ENCODE peak calls at places on chromosomes 1 and 21, in five cellular contexts. J is choroid plexus epithelial cell, R is GM23338, T is body of pancreas, K is lower lobe of right lung. U is an unnamed sample.

GRCh38 chr1:200625381-200625824 is 4.9 kb upstream of the KIF14 start:
- DNase-seq in J (peak), K (no peak), R (no peak), T (no peak), U (no peak)

GRCh38 chr1:14320518-14320917 is 278.0 kb upstream of the KAZN start:
- DNase-seq in K (no peak), T (no peak), R (no peak), J (peak), U (no peak)

GRCh38 chr1:109356959-109357358 is 40.8 kb downstream of the SORT1 start:
- DNase-seq in K (no peak), J (no peak), R (no peak), T (no peak), U (no peak)

GRCh38 chr1:168932539-168932938 is 174.0 kb upstream of the ATP1B1 start:
- DNase-seq in K (no peak), R (no peak), J (peak), T (no peak), U (no peak)

GRCh38 chr1:204650911-204651570 is 34.5 kb downstream of the LRRN2 start:
- DNase-seq in K (no peak), J (no peak), T (no peak), R (no peak), U (no peak)

GRCh38 chr1:2384941-2385481 is 6.3 kb downstream of the MORN1 start:
- DNase-seq in T (no peak), R (peak), J (no peak), K (peak), U (peak)

GRCh38 chr1:32775640-32776337 is 41.4 kb downstream of the YARS1 start:
- DNase-seq in T (no peak), R (no peak), K (no peak), J (peak), U (no peak)

GRCh38 chr1:2194898-2195673 is 514 bp upstream of the FAAP20 start:
- DNase-seq in R (peak), J (peak), T (peak), K (peak), U (peak)

GRCh38 chr1:30317921-30318320 is 405.5 kb downstream of the MATN1 start:
- DNase-seq in T (no peak), R (no peak), J (no peak), K (no peak), U (no peak)

GRCh38 chr1:70762386-70762785 is 285.2 kb downstream of the PTGER3 start:
- DNase-seq in J (no peak), T (no peak), R (no peak), K (no peak), U (no peak)

GRCh38 chr21:45987121-45987711 is 5.6 kb downstream of the COL6A1 start:
- DNase-seq in K (no peak), J (no peak), R (no peak), T (peak), U (no peak)

GRCh38 chr1:184340984-184341383 is 45.8 kb upstream of the C1orf21 start:
- DNase-seq in R (peak), T (no peak), K (no peak), J (peak), U (no peak)

GRCh38 chr1:19739628-19740027 is 60.1 kb downstream of the TMCO4 start:
- DNase-seq in R (no peak), J (no peak), K (no peak), T (no peak), U (no peak)

GRCh38 chr1:33176362-33176850 is 5.4 kb downstream of the TRIM62 start:
- DNase-seq in T (no peak), J (peak), K (no peak), R (no peak), U (no peak)

GRCh38 chr1:205451202-205451601 is 4.6 kb downstream of the BLACAT1 start:
- DNase-seq in J (no peak), T (no peak), R (peak), K (no peak), U (no peak)

GRCh38 chr1:17553970-17554369 is 14.5 kb downstream of the ARHGEF10L start:
- DNase-seq in J (peak), T (no peak), R (no peak), K (no peak), U (no peak)

GRCh38 chr1:25927541-25928265 is 21.5 kb upstream of the STMN1 start:
- DNase-seq in T (peak), K (no peak), J (no peak), R (peak), U (no peak)

GRCh38 chr1:118304722-118305344 is 119.8 kb upstream of the SPAG17 start:
- DNase-seq in K (no peak), T (no peak), J (peak), R (peak), U (no peak)

GRCh38 chr1:208207388-208208131 is 36.6 kb downstream of the PLXNA2 start:
- DNase-seq in K (peak), T (peak), R (peak), J (peak), U (no peak)

GRCh38 chr1:91885716-91886506 is at the start of gene TGFBR3:
- DNase-seq in R (peak), T (peak), K (peak), J (peak), U (peak)

GRCh38 chr1:73898540-73898939 is 299.4 kb downstream of the LRRIQ3 start:
- DNase-seq in K (no peak), J (no peak), R (no peak), T (no peak), U (no peak)

GRCh38 chr21:36479415-36480402 is at the start of gene CLDN14:
- DNase-seq in R (no peak), T (peak), K (no peak), J (peak), U (no peak)

GRCh38 chr1:1236176-1236763 is 4.2 kb downstream of the B3GALT6 start:
- DNase-seq in R (no peak), K (no peak), J (no peak), T (no peak), U (no peak)

GRCh38 chr1:167273027-167273800 is 52.5 kb downstream of the POU2F1 start:
- DNase-seq in K (no peak), R (no peak), T (no peak), J (peak), U (no peak)

GRCh38 chr1:227946624-227947424 is 908 bp downstream of the WNT9A start:
- DNase-seq in T (peak), R (peak), K (peak), J (peak), U (no peak)

GRCh38 chr1:23140940-23141596 is 27.6 kb downstream of the LUZP1 start:
- DNase-seq in J (no peak), T (no peak), R (no peak), K (no peak), U (no peak)

GRCh38 chr1:29200905-29201594 is 19.4 kb upstream of the SRSF4 start:
- DNase-seq in K (no peak), R (no peak), T (no peak), J (no peak), U (no peak)

GRCh38 chr1:3684031-3684430 is 31.7 kb downstream of the TP73 start:
- DNase-seq in T (no peak), K (no peak), R (peak), J (peak), U (no peak)

GRCh38 chr1:34825455-34826081 is 32.8 kb downstream of the GJA4 start:
- DNase-seq in T (peak), K (peak), R (no peak), J (no peak), U (no peak)

GRCh38 chr1:168755800-168756418 is 26.9 kb upstream of the DPT start:
- DNase-seq in J (no peak), R (no peak), K (no peak), T (no peak), U (no peak)

GRCh38 chr1:153803479-153804056 is 28.4 kb downstream of the SLC27A3 start:
- DNase-seq in T (no peak), K (no peak), R (no peak), J (no peak), U (no peak)

DNA sequence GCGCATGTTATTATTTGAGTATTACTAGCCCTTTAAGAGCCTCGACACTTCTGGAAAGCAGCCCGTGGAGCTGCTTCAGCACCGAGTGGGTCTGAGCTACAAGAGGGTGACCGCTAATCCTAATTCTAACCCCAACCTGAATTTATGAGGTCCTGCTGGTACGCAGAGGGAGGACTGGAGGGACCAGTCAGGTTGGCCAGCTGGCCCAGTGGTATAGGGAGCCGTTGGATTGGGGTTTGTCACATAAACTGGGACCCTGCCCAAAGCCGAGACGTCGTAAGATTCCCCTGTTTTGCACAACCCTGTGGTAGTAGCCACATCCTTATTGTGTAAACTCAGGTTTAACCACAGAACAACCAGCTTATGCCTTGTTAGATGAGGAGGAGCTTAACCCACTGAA is 60.8 kb upstream of the F3 start:
- DNase-seq in T (no peak), K (peak), J (peak), R (no peak), U (no peak)
- H3K4me3 ChIP-seq in T (no peak), K (peak), J (peak), R (no peak), U (no peak)

DNA sequence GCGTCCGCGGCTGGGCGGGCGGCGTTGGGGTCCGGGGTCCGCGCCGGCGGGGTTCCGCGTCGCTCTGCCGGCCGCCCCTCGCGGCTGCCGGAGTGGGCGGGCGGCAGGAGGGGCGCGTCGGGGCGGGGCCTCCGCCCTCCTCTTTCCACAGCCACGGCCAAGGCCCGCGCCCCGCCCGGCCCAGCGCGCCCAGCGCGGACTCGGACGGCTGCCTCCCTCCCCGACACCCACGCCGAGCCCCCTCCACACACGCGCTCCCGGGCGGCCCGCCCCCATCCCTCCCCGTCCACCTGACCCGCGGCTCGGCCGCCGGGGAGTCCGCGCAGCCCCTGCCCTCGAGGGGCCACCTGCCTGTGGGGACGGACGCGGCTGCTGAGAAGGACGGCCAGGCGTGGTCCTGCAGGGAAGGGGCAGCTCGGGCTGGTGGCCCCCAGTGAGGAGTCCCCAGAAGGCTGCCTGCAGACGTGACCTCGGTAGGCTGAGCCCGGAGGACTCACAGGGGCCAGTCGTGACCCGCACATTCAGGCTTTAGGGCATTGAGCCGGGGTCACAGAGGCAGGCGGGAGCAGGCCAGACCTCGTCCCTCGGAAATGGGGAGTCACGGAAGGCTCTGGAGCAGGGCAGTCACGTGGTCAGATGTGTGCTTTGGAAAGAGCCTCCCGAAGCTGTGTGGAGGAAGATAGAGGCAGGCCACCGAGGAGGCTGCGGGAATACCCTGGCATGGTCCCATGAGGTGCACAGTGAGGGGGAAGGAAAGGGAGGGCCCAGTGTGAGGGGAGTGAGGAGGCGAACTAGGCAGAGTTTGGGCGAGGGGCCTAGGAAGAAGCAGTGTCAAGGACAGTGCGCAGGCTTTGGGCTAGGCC is at the start of gene COL8A2:
- DNase-seq in T (no peak), K (peak), J (no peak), R (peak), U (no peak)
- H3K4me3 ChIP-seq in T (no peak), K (peak), J (peak), R (peak), U (peak)

GRCh38 chr1:202689082-202689481 is 21.2 kb downstream of the SYT2 start:
- DNase-seq in J (no peak), T (no peak), R (no peak), K (no peak), U (no peak)
- H3K4me3 ChIP-seq in J (no peak), T (no peak), R (no peak), K (no peak), U (no peak)

DNA sequence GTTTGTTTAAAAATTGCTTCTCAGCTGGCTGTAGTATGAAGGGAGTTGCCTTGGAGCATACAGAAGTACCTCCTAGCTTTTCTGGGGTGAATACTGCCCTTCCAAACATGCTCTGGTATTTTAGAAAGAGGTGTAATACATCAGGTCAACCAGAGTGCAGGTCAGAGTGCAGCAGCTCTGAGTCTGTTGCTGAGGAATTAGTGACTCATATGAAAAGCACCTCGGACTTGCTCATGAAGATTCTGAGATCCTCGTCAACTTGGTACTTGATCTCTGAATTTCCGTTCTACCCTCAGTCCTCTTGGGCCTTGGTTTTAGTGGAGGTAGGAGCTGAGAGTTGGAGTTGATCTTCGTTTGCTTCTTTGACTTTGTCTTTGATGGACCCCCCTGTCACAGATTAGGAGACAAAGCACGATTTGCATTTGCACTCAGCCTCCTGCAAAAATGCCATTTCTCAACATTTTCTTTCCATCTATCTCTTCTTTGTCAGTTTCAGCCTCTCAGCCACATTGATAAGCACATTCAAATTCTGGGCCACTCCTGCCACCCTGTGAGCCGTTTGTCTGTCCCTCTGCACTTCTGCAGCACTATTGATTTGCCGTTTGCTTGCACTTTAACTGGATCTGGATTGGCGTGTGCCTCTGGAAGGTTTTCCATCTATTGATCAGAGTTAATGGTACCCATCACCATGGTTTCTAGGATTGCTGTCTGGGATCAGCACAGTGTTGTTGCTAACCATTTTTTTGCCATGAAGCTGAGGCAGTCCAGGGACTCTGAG is 67.5 kb downstream of the NOS1AP start:
- DNase-seq in K (no peak), R (peak), J (peak), T (no peak), U (no peak)
- H3K4me3 ChIP-seq in K (no peak), R (no peak), J (no peak), T (no peak), U (no peak)

GRCh38 chr1:116624040-116624439 is 43.5 kb downstream of the IGSF3 start:
- DNase-seq in R (no peak), T (no peak), J (no peak), K (no peak), U (no peak)

GRCh38 chr1:116628448-116628847 is 39.1 kb downstream of the IGSF3 start:
- DNase-seq in R (no peak), J (no peak), T (no peak), K (no peak), U (no peak)
- H3K4me3 ChIP-seq in R (no peak), J (no peak), T (no peak), K (no peak), U (no peak)

U was measured in dorsolateral prefrontal cortex.